ENCODE peak calls at places on chromosomes 4 and X, in eight cellular contexts. W is endodermal cell; C is cardiac muscle cell; K is CD8-positive, alpha-beta T cell; F is CD8-positive, alpha-beta memory T cell; U is heart left ventricle; Y is adrenal gland; J is kidney. S is an unnamed sample.

GRCh38 chr4:122758033-122758432 is 25.5 kb downstream of the BBS12 start:
- DNase-seq in W (no peak), C (peak; percentile 58), K (no peak), F (no peak), U (no peak), Y (no peak), J (no peak), S (no peak)

GRCh38 chrX:150225756-150226155 is 137.4 kb upstream of the MAMLD1 start:
- DNase-seq in W (no peak), C (no peak), K (no peak), F (no peak), U (no peak), Y (no peak), J (no peak), S (peak; percentile 5)

GRCh38 chr4:81214518-81215218 is 354 bp downstream of the PRKG2 start:
- DNase-seq in W (peak; percentile 77), C (peak; percentile 53), K (no peak), F (no peak), U (no peak), Y (no peak), J (peak; percentile 55), S (no peak)

GRCh38 chr4:42706086-42706485 is 49.2 kb upstream of the ATP8A1 start:
- DNase-seq in W (no peak), C (no peak), K (no peak), F (no peak), U (no peak), Y (no peak), J (no peak), S (no peak)

GRCh38 chr4:173214661-173215060 is 46.0 kb downstream of the GALNT7 start:
- DNase-seq in W (no peak), C (peak; percentile 86), K (no peak), F (no peak), U (no peak), Y (no peak), J (no peak), S (no peak)

GRCh38 chr4:141132689-141133145 is 552 bp downstream of the RNF150 start:
- DNase-seq in W (peak; percentile 84), C (peak; percentile 26), K (no peak), F (no peak), U (peak; percentile 64), Y (peak; percentile 62), J (peak; percentile 89), S (no peak)

GRCh38 chr4:727576-727975 is 21.9 kb downstream of the PCGF3 start:
- DNase-seq in W (no peak), C (peak; percentile 16), K (no peak), F (no peak), U (no peak), Y (no peak), J (no peak), S (no peak)

GRCh38 chr4:77893451-77893850 is 30.8 kb downstream of the MRPL1 start:
- DNase-seq in W (no peak), C (no peak), K (no peak), F (no peak), U (no peak), Y (no peak), J (no peak), S (no peak)

GRCh38 chrX:129823115-129823514 is 20.6 kb downstream of the ZDHHC9 start:
- DNase-seq in W (peak; percentile 60), C (peak; percentile 65), K (peak; percentile 31), F (peak; percentile 27), U (peak; percentile 13), Y (peak; percentile 39), J (no peak), S (no peak)

GRCh38 chr4:38193464-38193863 is 233.3 kb downstream of the PTTG2 start:
- DNase-seq in W (no peak), C (peak; percentile 30), K (no peak), F (no peak), U (no peak), Y (no peak), J (no peak), S (no peak)

GRCh38 chr4:141329174-141329569 is 108.5 kb downstream of the ZNF330 start:
- DNase-seq in W (no peak), C (peak; percentile 54), K (no peak), F (no peak), U (no peak), Y (no peak), J (no peak), S (no peak)

GRCh38 chr4:84499065-84499982 is at the start of gene NKX6-1:
- DNase-seq in W (peak; percentile 96), C (peak; percentile 62), K (no peak), F (no peak), U (peak; percentile 36), Y (peak; percentile 61), J (peak; percentile 85), S (peak; percentile 97)

GRCh38 chr4:169268951-169269781 is 1.6 kb downstream of the SH3RF1 start:
- DNase-seq in W (peak; percentile 60), C (peak; percentile 90), K (no peak), F (no peak), U (no peak), Y (no peak), J (no peak), S (no peak)

GRCh38 chr4:184514121-184514988 is 40.0 kb upstream of the IRF2 start:
- DNase-seq in W (peak; percentile 57), C (peak; percentile 91), K (no peak), F (no peak), U (peak; percentile 50), Y (peak; percentile 53), J (peak; percentile 78), S (peak; percentile 93)

GRCh38 chr4:155228713-155229112 is 20.3 kb downstream of the NPY2R start:
- DNase-seq in W (no peak), C (no peak), K (no peak), F (no peak), U (no peak), Y (no peak), J (no peak), S (no peak)

GRCh38 chrX:72569786-72570185 is 2.9 kb downstream of the HDAC8 start:
- DNase-seq in W (no peak), C (peak; percentile 84), K (no peak), F (no peak), U (no peak), Y (no peak), J (no peak), S (no peak)

GRCh38 chrX:38985375-38985774 is 184.1 kb downstream of the MID1IP1 start:
- DNase-seq in W (no peak), C (peak; percentile 41), K (no peak), F (no peak), U (no peak), Y (no peak), J (no peak), S (no peak)

GRCh38 chr4:36915717-36916116 is 328.8 kb upstream of the NWD2 start:
- DNase-seq in W (no peak), C (no peak), K (no peak), F (no peak), U (no peak), Y (no peak), J (no peak), S (no peak)

GRCh38 chrX:24410514-24411189 is 50.2 kb downstream of the SUPT20HL1 start:
- DNase-seq in W (no peak), C (no peak), K (no peak), F (no peak), U (no peak), Y (no peak), J (no peak), S (no peak)

GRCh38 chrX:49172280-49172780 is 632 bp downstream of the PLP2 start:
- DNase-seq in W (no peak), C (peak; percentile 35), K (peak; percentile 54), F (peak; percentile 48), U (peak; percentile 69), Y (peak; percentile 75), J (peak; percentile 86), S (no peak)

GRCh38 chrX:11698747-11699146 is 33.0 kb upstream of the ARHGAP6 start:
- DNase-seq in W (no peak), C (peak; percentile 40), K (no peak), F (no peak), U (no peak), Y (no peak), J (no peak), S (no peak)

GRCh38 chr4:124694306-124694705 is 18.2 kb downstream of the ANKRD50 start:
- DNase-seq in W (no peak), C (peak; percentile 7), K (no peak), F (no peak), U (no peak), Y (no peak), J (no peak), S (no peak)

GRCh38 chr4:126124817-126125216 is 810.1 kb downstream of the FAT4 start:
- DNase-seq in W (no peak), C (no peak), K (no peak), F (no peak), U (no peak), Y (no peak), J (no peak), S (no peak)

GRCh38 chrX:19225906-19226305 is 103.6 kb upstream of the ADGRG2 start:
- DNase-seq in W (peak; percentile 65), C (peak; percentile 3), K (no peak), F (no peak), U (no peak), Y (no peak), J (no peak), S (no peak)

GRCh38 chr4:84058201-84058600 is 440.9 kb downstream of the NKX6-1 start:
- DNase-seq in W (no peak), C (no peak), K (no peak), F (no peak), U (no peak), Y (no peak), J (no peak), S (no peak)

GRCh38 chrX:154751669-154752271 is 893 bp upstream of the GAB3 start:
- DNase-seq in W (no peak), C (no peak), K (no peak), F (no peak), U (peak; percentile 28), Y (no peak), J (no peak), S (no peak)
- H3K4me1 ChIP-seq in W (no peaks in the 10 kb centered on the region), C (peaks cover 6% of the 10 kb centered on the region), K (peaks cover 16% of the 10 kb centered on the region), F (peaks cover 15% of the 10 kb centered on the region), U (peaks cover 22% of the 10 kb centered on the region), Y (no peaks in the 10 kb centered on the region), J (no peaks in the 10 kb centered on the region), S (no peaks in the 10 kb centered on the region)

GRCh38 chr4:2241003-2241402 is 918 bp downstream of the HAUS3 start:
- DNase-seq in W (no peak), C (no peak), K (no peak), F (no peak), U (no peak), Y (no peak), J (no peak), S (no peak)
- H3K4me1 ChIP-seq in W (peaks cover 3% of the 10 kb centered on the region), C (peaks cover 21% of the 10 kb centered on the region), K (peaks cover 40% of the 10 kb centered on the region), F (peaks cover 39% of the 10 kb centered on the region), U (peaks cover 73% of the 10 kb centered on the region), Y (peaks cover 8% of the 10 kb centered on the region), J (peaks cover 23% of the 10 kb centered on the region), S (peaks cover 83% of the 10 kb centered on the region)

DNA sequence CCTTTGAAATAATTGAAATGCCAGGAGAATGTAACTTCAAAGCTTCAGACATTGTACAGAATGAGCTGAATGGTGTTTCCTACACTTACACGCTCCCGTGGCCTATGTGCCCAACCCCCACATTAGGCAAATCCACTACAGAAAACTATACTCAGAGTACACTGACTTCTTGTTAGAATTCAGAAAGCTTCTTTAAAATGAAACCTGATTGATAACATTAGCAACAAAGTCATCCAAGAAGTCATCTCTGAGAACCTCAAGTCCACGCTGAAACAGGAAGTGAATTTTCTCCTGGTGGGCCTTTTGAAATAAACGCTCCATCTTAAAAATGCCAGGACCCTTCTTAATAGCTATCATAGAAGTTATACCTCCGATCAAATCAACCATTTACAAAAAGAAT is 136.3 kb downstream of the TSPAN5 start:
- DNase-seq in W (no peak), C (peak; percentile 18), K (no peak), F (no peak), U (no peak), Y (no peak), J (no peak), S (no peak)
- H3K4me1 ChIP-seq in W (peaks cover 4% of the 10 kb centered on the region), C (peaks cover 86% of the 10 kb centered on the region), K (no peaks in the 10 kb centered on the region), F (peaks cover 5% of the 10 kb centered on the region), U (no peaks in the 10 kb centered on the region), Y (no peaks in the 10 kb centered on the region), J (no peaks in the 10 kb centered on the region), S (peaks cover 28% of the 10 kb centered on the region)

GRCh38 chr4:143393195-143393594 is 56.5 kb downstream of the GAB1 start:
- DNase-seq in W (no peak), C (no peak), K (no peak), F (no peak), U (no peak), Y (no peak), J (no peak), S (no peak)
- H3K4me1 ChIP-seq in W (no peaks in the 10 kb centered on the region), C (peaks cover 44% of the 10 kb centered on the region), K (no peaks in the 10 kb centered on the region), F (no peaks in the 10 kb centered on the region), U (peaks cover 97% of the 10 kb centered on the region), Y (no peaks in the 10 kb centered on the region), J (peaks cover 34% of the 10 kb centered on the region), S (peaks cover 96% of the 10 kb centered on the region)